ENCODE peak calls at places on chromosomes 2 and 18, in eight cellular contexts. G, P, J, W, V, M, O and Y are unnamed samples.

GRCh38 chr18:42412896-42413295 is 457.9 kb downstream of the PIK3C3 start:
- DNase-seq in M (no peak), V (no peak), G (no peak), P (no peak), J (no peak), W (no peak), O (no peak), Y (peak; percentile 42)

GRCh38 chr2:233426619-233427342 is 72.5 kb downstream of the DGKD start:
- DNase-seq in V (no peak), M (no peak), J (peak; percentile 98), W (no peak), G (no peak), O (no peak), P (peak; percentile 99), Y (peak; percentile 84)

GRCh38 chr18:51879329-51879728 is 460.7 kb upstream of the DCC start:
- DNase-seq in M (no peak), G (no peak), W (no peak), V (no peak), J (no peak), P (no peak), O (no peak), Y (no peak)

GRCh38 chr18:34085140-34085739 is 139.5 kb downstream of the NOL4 start:
- DNase-seq in P (no peak), O (no peak), M (no peak), G (no peak), W (no peak), V (no peak), J (no peak), Y (no peak)

GRCh38 chr2:231394201-231395141 is 1.0 kb upstream of the B3GNT7 start:
- DNase-seq in G (no peak), M (peak; percentile 79), W (no peak), O (no peak), V (no peak), P (no peak), J (no peak), Y (no peak)

GRCh38 chr2:120253021-120253882 is 600 bp downstream of the RALB start:
- DNase-seq in G (peak; percentile 80), J (no peak), P (peak; percentile 78), W (peak; percentile 82), M (no peak), O (peak; percentile 79), V (no peak), Y (peak; percentile 78)

GRCh38 chr2:22281033-22281432 is 1103.9 kb upstream of the KLHL29 start:
- DNase-seq in O (no peak), G (no peak), V (no peak), M (no peak), P (peak; percentile 91), J (no peak), W (no peak), Y (peak; percentile 91)

GRCh38 chr2:196293751-196294486 is 122.5 kb upstream of the STK17B start:
- DNase-seq in W (no peak), P (peak; percentile 96), O (no peak), J (no peak), G (no peak), V (peak; percentile 83), M (no peak), Y (peak; percentile 93)

GRCh38 chr2:85355521-85355920 is 952 bp downstream of the ELMOD3 start:
- DNase-seq in P (no peak), M (no peak), O (no peak), J (no peak), V (no peak), W (no peak), G (peak; percentile 43), Y (no peak)

GRCh38 chr2:232362174-232362913 is 16.2 kb upstream of the ALPP start:
- DNase-seq in W (no peak), P (no peak), O (peak; percentile 14), G (no peak), J (no peak), M (no peak), V (no peak), Y (no peak)

GRCh38 chr2:71716697-71717624 is 263.6 kb downstream of the DYSF start:
- DNase-seq in V (peak; percentile 62), P (peak; percentile 44), W (peak; percentile 79), J (no peak), M (no peak), G (no peak), O (peak; percentile 66), Y (peak; percentile 75)

GRCh38 chr2:239919779-239920545 is 105.2 kb downstream of the NDUFA10 start:
- DNase-seq in V (no peak), O (no peak), G (no peak), P (no peak), M (no peak), W (no peak), J (no peak), Y (no peak)

GRCh38 chr2:18799397-18799796 is 210.0 kb upstream of the NT5C1B start:
- DNase-seq in G (no peak), O (no peak), W (no peak), P (peak; percentile 50), V (peak; percentile 24), M (no peak), J (no peak), Y (peak; percentile 67)

GRCh38 chr2:16123421-16123820 is 183.1 kb downstream of the MYCN start:
- DNase-seq in W (no peak), G (no peak), M (no peak), V (no peak), P (no peak), J (no peak), O (no peak), Y (no peak)

GRCh38 chr2:54239427-54239826 is 16.6 kb downstream of the TSPYL6 start:
- DNase-seq in J (no peak), O (no peak), V (peak; percentile 63), P (peak; percentile 94), M (no peak), W (no peak), G (no peak), Y (peak; percentile 91)

GRCh38 chr2:133158442-133158841 is 409.8 kb downstream of the NCKAP5 start:
- DNase-seq in M (no peak), V (no peak), W (no peak), J (no peak), O (no peak), G (no peak), P (no peak), Y (no peak)

GRCh38 chr2:36499128-36499820 is 98.7 kb downstream of the FEZ2 start:
- DNase-seq in G (no peak), P (no peak), M (no peak), W (no peak), O (no peak), J (no peak), V (no peak), Y (no peak)

GRCh38 chr2:69322631-69323030 is 64.4 kb downstream of the GFPT1 start:
- DNase-seq in V (no peak), P (no peak), M (no peak), G (no peak), W (no peak), J (no peak), O (no peak), Y (no peak)
- H3K4me3 ChIP-seq in V (no peak overlapping the region), P (no peak overlapping the region), M (no peak overlapping the region), G (no peak overlapping the region), W (no peak overlapping the region), J (no peak overlapping the region), O (no peak overlapping the region), Y (no peak overlapping the region)

GRCh38 chr18:48263913-48264506 is 145.2 kb downstream of the ZBTB7C start:
- DNase-seq in O (no peak), V (no peak), P (no peak), M (no peak), G (no peak), J (no peak), W (no peak), Y (no peak)

GRCh38 chr18:48264508-48264907 is 144.7 kb downstream of the ZBTB7C start:
- DNase-seq in J (no peak), W (no peak), V (no peak), O (no peak), P (no peak), M (no peak), G (no peak), Y (no peak)

GRCh38 chr18:48260237-48260636 is 148.9 kb downstream of the ZBTB7C start:
- DNase-seq in J (no peak), O (no peak), G (no peak), W (no peak), M (no peak), V (no peak), P (no peak), Y (no peak)

GRCh38 chr18:48265328-48265727 is 143.9 kb downstream of the ZBTB7C start:
- DNase-seq in G (no peak), O (no peak), M (no peak), W (no peak), P (no peak), V (no peak), J (no peak), Y (no peak)

GRCh38 chr18:48263421-48263820 is 145.8 kb downstream of the ZBTB7C start:
- DNase-seq in J (no peak), V (no peak), P (no peak), W (no peak), G (no peak), M (no peak), O (no peak), Y (no peak)
- TF ChIP-seq CTCF in J (no peak), V (no peak), P (no peak), W (no peak), G (no peak), M (no peak), O (no peak), Y (no peak)

DNA sequence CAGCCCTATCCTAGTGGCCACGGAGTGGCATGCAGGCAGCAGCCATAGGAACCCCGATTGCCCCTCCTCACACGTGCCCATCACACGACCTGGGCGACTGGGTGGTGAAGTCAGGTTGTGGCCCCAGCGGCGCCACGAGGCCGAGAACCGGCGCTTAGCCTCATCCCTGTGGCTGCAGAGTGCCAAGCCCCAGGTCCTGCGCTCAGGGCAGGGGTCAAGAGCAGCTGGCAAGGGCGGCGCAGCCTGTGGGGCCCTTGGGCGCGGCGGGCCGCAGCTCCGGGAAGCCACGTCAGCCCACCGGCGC is 73.3 kb downstream of the RPIA start:
- DNase-seq in V (no peak), O (no peak), W (no peak), G (no peak), J (no peak), M (no peak), P (no peak), Y (no peak)
- H3K4me3 ChIP-seq in V (no peak overlapping the region), O (peak overlapping the region; percentile 64), W (no peak overlapping the region), G (no peak overlapping the region), J (no peak overlapping the region), M (peak overlapping the region; percentile 60), P (no peak overlapping the region), Y (peak overlapping the region; percentile 40)

GRCh38 chr2:38509322-38509946 is 93.3 kb downstream of the HNRNPLL start:
- DNase-seq in O (no peak), G (no peak), W (no peak), J (no peak), M (no peak), P (peak; percentile 82), V (peak; percentile 34), Y (peak; percentile 69)

GRCh38 chr2:38505779-38506178 is 96.9 kb downstream of the HNRNPLL start:
- DNase-seq in W (peak; percentile 65), G (peak; percentile 71), O (no peak), V (peak; percentile 78), J (no peak), P (peak; percentile 87), M (no peak), Y (peak; percentile 78)

GRCh38 chr2:38507712-38508111 is 95.0 kb downstream of the HNRNPLL start:
- DNase-seq in P (no peak), W (no peak), G (no peak), M (no peak), V (no peak), J (no peak), O (no peak), Y (no peak)

GRCh38 chr2:38509947-38510326 is 92.8 kb downstream of the HNRNPLL start:
- DNase-seq in J (no peak), G (no peak), W (no peak), O (no peak), P (no peak), M (no peak), V (no peak), Y (no peak)

GRCh38 chr2:38508311-38509039 is 94.3 kb downstream of the HNRNPLL start:
- DNase-seq in O (peak; percentile 83), M (peak; percentile 73), J (peak; percentile 38), G (peak; percentile 92), P (peak; percentile 66), V (no peak), W (peak; percentile 90), Y (peak; percentile 93)
- TF ChIP-seq CTCF in O (peak; percentile 10), M (peak; percentile 87), J (peak; percentile 81), G (peak; percentile 9), P (peak; percentile 40), V (peak; percentile 25), W (no peak), Y (peak; percentile 64)